ENCODE peak calls at places on chromosomes 3 and 15, in five cellular contexts. F is ACHN, Z is mesendoderm, R is HepG2, G is foreskin keratinocyte. L is an unnamed sample.

GRCh38 chr3:116388867-116389385 is 56.4 kb downstream of the LSAMP start:
- DNase-seq in Z (no peak), G (no peak), F (no peak), R (no peak), L (no peak)

GRCh38 chr3:141076821-141077571 is 25.8 kb downstream of the SPSB4 start:
- DNase-seq in F (no peak), R (no peak), Z (peak), G (no peak), L (peak)

GRCh38 chr3:71195492-71195891 is 388.0 kb downstream of the FOXP1 start:
- DNase-seq in Z (no peak), R (peak), G (no peak), F (no peak), L (no peak)

GRCh38 chr3:176714034-176714433 is 483.2 kb downstream of the TBL1XR1 start:
- DNase-seq in F (no peak), G (no peak), R (no peak), Z (peak), L (no peak)

GRCh38 chr15:87267798-87268197 is 988.7 kb downstream of the NTRK3 start:
- DNase-seq in Z (no peak), F (peak), G (peak), R (no peak), L (no peak)

GRCh38 chr15:88650556-88650955 is 11.7 kb downstream of the ISG20 start:
- DNase-seq in R (no peak), F (no peak), Z (no peak), G (no peak), L (no peak)

GRCh38 chr3:177836671-177837070 is 639.4 kb upstream of the TBL1XR1 start:
- DNase-seq in Z (no peak), R (no peak), F (no peak), G (no peak), L (no peak)

GRCh38 chr3:34200576-34200975 is 402.1 kb downstream of the PDCD6IP start:
- DNase-seq in R (no peak), G (no peak), Z (no peak), F (no peak), L (no peak)

GRCh38 chr15:63902671-63903035 is 68.9 kb upstream of the HERC1 start:
- DNase-seq in G (no peak), R (peak), F (no peak), Z (no peak), L (no peak)

GRCh38 chr3:145815707-145816413 is 345.1 kb downstream of the PLOD2 start:
- DNase-seq in G (no peak), F (no peak), R (no peak), Z (peak), L (peak)

GRCh38 chr3:3699816-3700633 is 99.2 kb upstream of the LRRN1 start:
- DNase-seq in F (peak), R (no peak), Z (peak), G (peak), L (no peak)

L was measured in endodermal cell.